ENCODE peak calls at places on chromosomes 4 and X, in nine cellular contexts. U is SK-N-SH, A is thoracic aorta, H is cardiac muscle cell, X is left lung, J is mammary epithelial cell, I is A549, T is HFF-Myc, Y is Caco-2. F is an unnamed sample.

GRCh38 chr4:101651778-101652177 is 138.8 kb upstream of the BANK1 start:
- DNase-seq in U (no peak), A (no peak), H (no peak), X (no peak), J (no peak), I (no peak), T (no peak), Y (no peak), F (no peak)

GRCh38 chrX:40474205-40474626 is 106.6 kb upstream of the ATP6AP2 start:
- DNase-seq in U (peak), A (no peak), H (peak), X (peak), J (peak), I (peak), T (no peak), Y (peak), F (no peak)

GRCh38 chrX:7316887-7317286 is 168.9 kb upstream of the PUDP start:
- DNase-seq in U (no peak), A (no peak), H (no peak), X (no peak), J (no peak), I (no peak), T (no peak), Y (no peak), F (no peak)

GRCh38 chr4:117420966-117421365 is 335.6 kb upstream of the TRAM1L1 start:
- DNase-seq in U (no peak), A (no peak), H (no peak), X (no peak), J (no peak), I (no peak), T (no peak), Y (no peak), F (no peak)

GRCh38 chrX:139877710-139878414 is 55.0 kb downstream of the ATP11C start:
- DNase-seq in U (no peak), A (no peak), H (peak), X (no peak), J (no peak), I (no peak), T (no peak), Y (no peak), F (no peak)

GRCh38 chrX:154714925-154715324 is 36.0 kb downstream of the GAB3 start:
- DNase-seq in U (peak), A (no peak), H (peak), X (no peak), J (no peak), I (peak), T (no peak), Y (peak), F (no peak)

GRCh38 chr4:5098176-5098575 is 46.9 kb downstream of the STK32B start:
- DNase-seq in U (no peak), A (no peak), H (no peak), X (no peak), J (no peak), I (no peak), T (no peak), Y (no peak), F (no peak)

GRCh38 chrX:66634272-66634671 is 4.6 kb downstream of the EDA2R start:
- DNase-seq in U (no peak), A (no peak), H (no peak), X (no peak), J (no peak), I (no peak), T (no peak), Y (no peak), F (no peak)

GRCh38 chr4:7862561-7863200 is 77.0 kb downstream of the AFAP1 start:
- DNase-seq in U (no peak), A (no peak), H (no peak), X (no peak), J (no peak), I (no peak), T (no peak), Y (no peak), F (no peak)

GRCh38 chr4:123896446-123897071 is 500.0 kb downstream of the SPRY1 start:
- DNase-seq in U (no peak), A (no peak), H (peak), X (no peak), J (no peak), I (no peak), T (no peak), Y (no peak), F (no peak)

GRCh38 chr4:147975902-147976301 is 244.0 kb downstream of the ARHGAP10 start:
- DNase-seq in U (no peak), A (no peak), H (peak), X (no peak), J (peak), I (no peak), T (no peak), Y (no peak), F (no peak)

GRCh38 chr4:125244848-125245450 is 69.8 kb upstream of the FAT4 start:
- DNase-seq in U (no peak), A (no peak), H (peak), X (no peak), J (peak), I (no peak), T (no peak), Y (no peak), F (no peak)

GRCh38 chrX:139200346-139200745 is 330.2 kb upstream of the F9 start:
- DNase-seq in U (no peak), A (no peak), H (no peak), X (no peak), J (no peak), I (no peak), T (no peak), Y (no peak), F (no peak)

GRCh38 chr4:17769406-17770174 is 11.8 kb downstream of the FAM184B start:
- DNase-seq in U (no peak), A (no peak), H (peak), X (no peak), J (no peak), I (no peak), T (no peak), Y (no peak), F (no peak)

GRCh38 chrX:118025193-118025592 is 91.4 kb downstream of the KLHL13 start:
- DNase-seq in U (no peak), A (no peak), H (no peak), X (no peak), J (no peak), I (no peak), T (no peak), Y (no peak), F (no peak)

GRCh38 chr4:56512166-56512565 is 6.6 kb downstream of the ARL9 start:
- DNase-seq in U (no peak), A (no peak), H (peak), X (no peak), J (no peak), I (no peak), T (no peak), Y (no peak), F (no peak)

GRCh38 chr4:141102367-141102766 is 30.9 kb downstream of the RNF150 start:
- DNase-seq in U (peak), A (no peak), H (peak), X (no peak), J (peak), I (no peak), T (peak), Y (no peak), F (no peak)

GRCh38 chrX:20116087-20116574 is 576 bp downstream of the MAP7D2 start:
- DNase-seq in U (peak), A (no peak), H (no peak), X (peak), J (no peak), I (no peak), T (no peak), Y (peak), F (no peak)

GRCh38 chrX:97471071-97471470 is 587.4 kb downstream of the RPA4 start:
- DNase-seq in U (no peak), A (no peak), H (no peak), X (no peak), J (no peak), I (no peak), T (no peak), Y (no peak), F (no peak)

GRCh38 chrX:132967049-132967448 is 8.6 kb upstream of the HS6ST2 start:
- DNase-seq in U (no peak), A (no peak), H (no peak), X (no peak), J (no peak), I (no peak), T (no peak), Y (no peak), F (no peak)

GRCh38 chrX:129600981-129601424 is 53.8 kb downstream of the APLN start:
- DNase-seq in U (peak), A (no peak), H (peak), X (no peak), J (peak), I (peak), T (no peak), Y (peak), F (no peak)

GRCh38 chr4:150078996-150079581 is 844 bp downstream of the DCLK2 start:
- DNase-seq in U (peak), A (no peak), H (peak), X (peak), J (peak), I (peak), T (no peak), Y (peak), F (peak)

GRCh38 chr4:66930216-66930615 is 615.1 kb downstream of the CENPC start:
- DNase-seq in U (no peak), A (no peak), H (no peak), X (no peak), J (no peak), I (no peak), T (no peak), Y (no peak), F (no peak)

GRCh38 chr4:88975925-88976511 is 81.0 kb downstream of the FAM13A start:
- DNase-seq in U (no peak), A (no peak), H (peak), X (no peak), J (no peak), I (no peak), T (no peak), Y (no peak), F (no peak)

GRCh38 chr4:15234101-15234500 is 193.7 kb upstream of the C1QTNF7 start:
- DNase-seq in U (no peak), A (no peak), H (peak), X (no peak), J (peak), I (no peak), T (peak), Y (no peak), F (no peak)

GRCh38 chr4:34893382-34893781 is 1350.9 kb downstream of the ARAP2 start:
- DNase-seq in U (no peak), A (no peak), H (no peak), X (no peak), J (no peak), I (no peak), T (no peak), Y (no peak), F (no peak)

GRCh38 chr4:133149932-133150642 is 993 bp downstream of the PCDH10 start:
- DNase-seq in U (no peak), A (no peak), H (peak), X (no peak), J (no peak), I (no peak), T (no peak), Y (no peak), F (no peak)
- H3K4me3 ChIP-seq in U (no peak), A (peak), H (peak), X (peak), J (no peak), I (peak), T (no peak), Y (no peak), F (peak)

GRCh38 chr4:73021634-73022033 is 47.9 kb downstream of the COX18 start:
- DNase-seq in U (peak), A (no peak), H (peak), X (no peak), J (peak), I (peak), T (no peak), Y (peak), F (no peak)
- TF ChIP-seq CTCF in U (peak), A (peak), H (peak), X (no peak), J (peak), I (peak), T (peak), Y (peak), F (peak)

GRCh38 chr4:70613182-70613892 is 15.2 kb upstream of the ENAM start:
- DNase-seq in U (no peak), A (no peak), H (no peak), X (no peak), J (no peak), I (no peak), T (no peak), Y (no peak), F (no peak)
- H3K4me3 ChIP-seq in U (no peak), A (peak), H (no peak), X (no peak), J (no peak), I (no peak), T (no peak), Y (no peak), F (peak)

GRCh38 chrX:64093761-64094160 is 111.7 kb downstream of the AMER1 start:
- DNase-seq in U (peak), A (no peak), H (peak), X (no peak), J (no peak), I (no peak), T (no peak), Y (peak), F (no peak)
- TF ChIP-seq CTCF in U (peak), A (peak), H (peak), X (no peak), J (peak), I (no peak), T (no peak), Y (peak), F (peak)

GRCh38 chr4:107036602-107037151 is 564 bp upstream of the DKK2 start:
- DNase-seq in U (peak), A (no peak), H (no peak), X (peak), J (no peak), I (no peak), T (no peak), Y (no peak), F (no peak)

GRCh38 chr4:107035711-107036601 is at the start of gene DKK2:
- DNase-seq in U (peak), A (no peak), H (peak), X (peak), J (no peak), I (no peak), T (no peak), Y (no peak), F (no peak)

GRCh38 chr4:107037188-107037587 is 1.1 kb upstream of the DKK2 start:
- DNase-seq in U (peak), A (no peak), H (peak), X (peak), J (no peak), I (no peak), T (no peak), Y (no peak), F (peak)

GRCh38 chr4:107034091-107034698 is 1.9 kb downstream of the DKK2 start:
- DNase-seq in U (peak), A (no peak), H (peak), X (peak), J (no peak), I (no peak), T (no peak), Y (no peak), F (peak)

GRCh38 chr4:107034982-107035710 is 967 bp downstream of the DKK2 start:
- DNase-seq in U (peak), A (no peak), H (peak), X (peak), J (no peak), I (no peak), T (no peak), Y (no peak), F (peak)
- H3K4me3 ChIP-seq in U (peak), A (peak), H (peak), X (peak), J (peak), I (peak), T (peak), Y (no peak), F (peak)

GRCh38 chr4:175953960-175954521 is 111.6 kb upstream of the WDR17 start:
- DNase-seq in U (no peak), A (no peak), H (no peak), X (no peak), J (no peak), I (no peak), T (no peak), Y (no peak), F (no peak)
- TF ChIP-seq CTCF in U (peak), A (no peak), H (no peak), X (no peak), J (peak), I (no peak), T (peak), Y (no peak), F (no peak)

GRCh38 chr4:38547052-38547451 is 116.9 kb upstream of the KLF3 start:
- DNase-seq in U (no peak), A (no peak), H (no peak), X (no peak), J (no peak), I (no peak), T (no peak), Y (no peak), F (no peak)
- H3K4me3 ChIP-seq in U (no peak), A (no peak), H (no peak), X (no peak), J (no peak), I (no peak), T (no peak), Y (no peak), F (no peak)

GRCh38 chrX:47586043-47586787 is 4.0 kb downstream of the TIMP1 start:
- DNase-seq in U (no peak), A (no peak), H (no peak), X (no peak), J (no peak), I (no peak), T (no peak), Y (no peak), F (no peak)

GRCh38 chrX:47583240-47583861 is 1.1 kb downstream of the TIMP1 start:
- DNase-seq in U (no peak), A (no peak), H (no peak), X (no peak), J (no peak), I (no peak), T (no peak), Y (no peak), F (no peak)

GRCh38 chrX:47587091-47587891 is 5.1 kb downstream of the TIMP1 start:
- DNase-seq in U (no peak), A (no peak), H (no peak), X (no peak), J (peak), I (no peak), T (no peak), Y (no peak), F (no peak)

GRCh38 chrX:47584714-47585113 is 2.5 kb downstream of the TIMP1 start:
- DNase-seq in U (no peak), A (no peak), H (no peak), X (no peak), J (no peak), I (no peak), T (no peak), Y (no peak), F (no peak)

GRCh38 chrX:47585273-47585672 is 3.0 kb downstream of the TIMP1 start:
- DNase-seq in U (no peak), A (no peak), H (peak), X (no peak), J (no peak), I (no peak), T (no peak), Y (no peak), F (no peak)
- TF ChIP-seq CTCF in U (no peak), A (no peak), H (no peak), X (no peak), J (no peak), I (no peak), T (no peak), Y (no peak), F (no peak)

GRCh38 chr4:99574530-99575314 is at the start of gene MTTP:
- DNase-seq in U (no peak), A (no peak), H (no peak), X (no peak), J (no peak), I (no peak), T (no peak), Y (no peak), F (no peak)

GRCh38 chr4:99572527-99573240 is 1.9 kb upstream of the MTTP start:
- DNase-seq in U (no peak), A (no peak), H (no peak), X (no peak), J (peak), I (no peak), T (no peak), Y (no peak), F (no peak)

GRCh38 chr4:99573735-99574368 is 772 bp upstream of the MTTP start:
- DNase-seq in U (no peak), A (no peak), H (no peak), X (no peak), J (no peak), I (no peak), T (no peak), Y (no peak), F (no peak)

DNA sequence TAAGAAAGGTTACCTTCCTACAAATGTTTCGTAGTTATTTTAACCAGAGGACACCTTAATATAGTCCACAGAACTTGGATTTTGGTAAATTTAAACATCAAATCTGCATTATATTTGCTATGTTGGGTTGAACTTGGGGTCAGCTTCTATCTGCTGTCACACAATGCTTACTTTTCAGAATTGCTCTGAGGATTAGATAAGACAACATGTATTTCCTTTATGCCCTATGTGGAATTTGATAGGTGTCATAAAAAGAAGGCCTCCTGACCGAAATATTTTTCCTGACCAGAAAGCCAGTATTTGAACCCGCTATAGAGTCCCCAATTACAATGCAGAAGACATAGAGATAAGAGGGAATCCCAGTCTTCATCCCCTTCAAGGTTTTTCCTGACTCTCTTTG is 4.1 kb downstream of the MTTP start:
- DNase-seq in U (no peak), A (no peak), H (no peak), X (no peak), J (no peak), I (no peak), T (no peak), Y (no peak), F (no peak)
- H3K4me3 ChIP-seq in U (no peak), A (no peak), H (no peak), X (no peak), J (no peak), I (no peak), T (no peak), Y (no peak), F (no peak)

GRCh38 chrX:30493348-30493747 is 84.2 kb downstream of the TASL start:
- DNase-seq in U (no peak), A (no peak), H (no peak), X (no peak), J (no peak), I (no peak), T (no peak), Y (no peak), F (no peak)

GRCh38 chrX:30488092-30488491 is 89.5 kb downstream of the TASL start:
- DNase-seq in U (no peak), A (no peak), H (peak), X (no peak), J (no peak), I (peak), T (no peak), Y (no peak), F (no peak)

GRCh38 chrX:30483996-30484395 is 93.6 kb downstream of the TASL start:
- DNase-seq in U (no peak), A (no peak), H (no peak), X (no peak), J (no peak), I (no peak), T (no peak), Y (no peak), F (no peak)

GRCh38 chrX:30489323-30489722 is 88.2 kb downstream of the TASL start:
- DNase-seq in U (no peak), A (no peak), H (no peak), X (no peak), J (no peak), I (peak), T (no peak), Y (peak), F (no peak)
- TF ChIP-seq CTCF in U (peak), A (no peak), H (no peak), X (no peak), J (no peak), I (no peak), T (no peak), Y (no peak), F (no peak)